ENCODE peak calls at places on chromosomes 4 and X, in five cellular contexts. T is psoas muscle, B is fibroblast of lung, S is sigmoid colon, R is spleen. U is an unnamed sample.

GRCh38 chrX:12011075-12011474 is 127.2 kb upstream of the FRMPD4 start:
- DNase-seq in T (no peak), B (peak; percentile 10), S (no peak), R (no peak), U (no peak)

GRCh38 chr4:4859799-4860380 is 425 bp downstream of the MSX1 start:
- DNase-seq in T (no peak), B (no peak), R (no peak), S (no peak), U (no peak)

GRCh38 chr4:41178372-41179085 is 35.8 kb downstream of the APBB2 start:
- DNase-seq in S (no peak), T (no peak), R (no peak), B (peak; percentile 95), U (no peak)

GRCh38 chr4:80240976-80241375 is 25.5 kb upstream of the FGF5 start:
- DNase-seq in T (no peak), B (no peak), R (no peak), S (no peak), U (no peak)

GRCh38 chr4:105140684-105141490 is 5.8 kb upstream of the TET2 start:
- DNase-seq in B (peak; percentile 48), R (no peak), T (no peak), S (no peak), U (no peak)

GRCh38 chr4:117700111-117700892 is 334.0 kb upstream of the NDST3 start:
- DNase-seq in B (no peak), T (no peak), S (no peak), R (no peak), U (no peak)

GRCh38 chrX:101693476-101693875 is 33.8 kb upstream of the ARMCX2 start:
- DNase-seq in T (no peak), B (no peak), R (no peak), S (no peak), U (no peak)

GRCh38 chrX:1534321-1535168 is 2.4 kb downstream of the P2RY8 start:
- DNase-seq in S (no peak), R (peak; percentile 84), T (no peak), B (no peak), U (no peak)

GRCh38 chr4:96009720-96010119 is 169.8 kb downstream of the PDHA2 start:
- DNase-seq in R (no peak), B (peak; percentile 55), T (no peak), S (no peak), U (no peak)

GRCh38 chr4:125666635-125667034 is 351.9 kb downstream of the FAT4 start:
- DNase-seq in S (no peak), B (no peak), T (no peak), R (no peak), U (no peak)

GRCh38 chr4:60531790-60532189 is 668.3 kb upstream of the ADGRL3 start:
- DNase-seq in T (no peak), B (no peak), R (no peak), S (no peak), U (no peak)

GRCh38 chrX:112941209-112941788 is 100.7 kb upstream of the AMOT start:
- DNase-seq in B (peak; percentile 0), R (no peak), T (no peak), S (no peak), U (no peak)

GRCh38 chr4:59126996-59127395 is 2016.8 kb upstream of the IGFBP7 start:
- DNase-seq in R (no peak), T (no peak), B (no peak), S (no peak), U (no peak)

GRCh38 chrX:42519666-42520231 is 258.2 kb downstream of the PPP1R2C start:
- DNase-seq in B (peak; percentile 47), T (no peak), R (no peak), S (no peak), U (no peak)

GRCh38 chr4:40334591-40335507 is at the start of gene CHRNA9:
- DNase-seq in R (no peak), B (no peak), T (no peak), S (no peak), U (no peak)

GRCh38 chrX:109902665-109903064 is 100.2 kb upstream of the TMEM164 start:
- DNase-seq in T (no peak), R (no peak), S (no peak), B (peak; percentile 71), U (no peak)

GRCh38 chr4:22238742-22239141 is 277.1 kb downstream of the ADGRA3 start:
- DNase-seq in T (no peak), B (no peak), R (no peak), S (no peak), U (no peak)

GRCh38 chrX:78140206-78140605 is 756 bp upstream of the TAF9B start:
- DNase-seq in T (no peak), R (no peak), S (no peak), B (no peak), U (no peak)

GRCh38 chr4:2469192-2469984 is 482 bp downstream of the RNF4 start:
- DNase-seq in B (peak; percentile 27), R (peak; percentile 94), S (no peak), T (peak; percentile 43), U (peak; percentile 53)

GRCh38 chr4:8745036-8745827 is 126.4 kb downstream of the HMX1 start:
- DNase-seq in T (no peak), R (peak; percentile 24), B (no peak), S (peak; percentile 45), U (no peak)

GRCh38 chr4:109510687-109511086 is 49.4 kb upstream of the MCUB start:
- DNase-seq in B (no peak), T (no peak), S (no peak), R (no peak), U (no peak)

GRCh38 chrX:9434151-9434550 is 30.7 kb upstream of the TBL1X start:
- DNase-seq in S (no peak), R (no peak), T (no peak), B (no peak), U (no peak)

GRCh38 chr4:149371021-149371420 is 444.6 kb downstream of the IQCM start:
- DNase-seq in R (no peak), B (peak; percentile 82), T (no peak), S (no peak), U (no peak)

GRCh38 chr4:128853741-128854140 is 44.2 kb downstream of the JADE1 start:
- DNase-seq in T (no peak), R (no peak), S (no peak), B (no peak), U (no peak)

GRCh38 chrX:12947545-12948235 is 27.2 kb upstream of the TMSB4X start:
- DNase-seq in T (no peak), S (no peak), B (no peak), R (no peak), U (no peak)

GRCh38 chr4:123444298-123444731 is 47.7 kb downstream of the SPRY1 start:
- DNase-seq in S (no peak), T (no peak), R (no peak), B (peak; percentile 57), U (peak; percentile 49)

GRCh38 chr4:5995901-5996623 is 22.2 kb downstream of the C4orf50 start:
- DNase-seq in T (no peak), R (no peak), B (no peak), S (peak; percentile 35), U (no peak)

GRCh38 chr4:147480891-147481576 is at the start of gene EDNRA:
- DNase-seq in T (peak; percentile 25), R (no peak), B (peak; percentile 65), S (no peak), U (peak; percentile 57)
- H3K4me3 ChIP-seq in T (peak within 1 kb of the TSS; percentile 62), R (peak within 1 kb of the TSS; percentile 34), B (peak within 1 kb of the TSS; percentile 62), S (peak within 1 kb of the TSS; percentile 34), U (peak within 1 kb of the TSS; percentile 61)

GRCh38 chrX:152823657-152824056 is 6.9 kb downstream of the CETN2 start:
- DNase-seq in T (no peak), B (no peak), R (no peak), S (no peak), U (no peak)
- TF ChIP-seq CTCF in T (no peak), B (no peak), R (no peak), S (no peak), U (no peak)

DNA sequence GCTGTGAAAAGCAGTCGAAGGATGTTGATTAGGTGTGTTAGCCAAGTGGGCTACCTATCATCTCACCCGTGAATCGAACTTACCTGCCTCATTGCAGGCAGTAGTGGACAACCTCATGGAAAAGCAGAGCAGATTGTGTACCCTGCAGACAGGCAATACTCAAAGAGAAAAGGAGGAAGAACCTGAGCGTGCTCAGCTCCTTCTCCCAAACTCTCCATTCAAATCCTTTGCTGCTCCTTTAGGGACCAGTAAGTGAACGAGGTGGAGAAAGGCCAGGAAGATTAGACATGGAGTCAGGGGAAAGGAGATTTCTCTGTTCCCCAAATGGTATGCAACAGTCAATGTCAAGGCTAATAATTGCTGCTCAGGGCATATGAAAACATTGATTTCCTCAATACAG is 45.2 kb upstream of the ELF2 start:
- DNase-seq in T (no peak), R (no peak), B (no peak), S (no peak), U (no peak)
- H3K4me1 ChIP-seq in T (no peaks in the 10 kb centered on the region), R (no peaks in the 10 kb centered on the region), B (no peaks in the 10 kb centered on the region), S (no peaks in the 10 kb centered on the region), U (no peaks in the 10 kb centered on the region)

GRCh38 chr4:161829631-161830030 is 334.2 kb downstream of the FSTL5 start:
- DNase-seq in R (no peak), T (no peak), S (no peak), B (no peak), U (no peak)

GRCh38 chr4:161827013-161827412 is 336.8 kb downstream of the FSTL5 start:
- DNase-seq in T (no peak), B (no peak), S (no peak), R (no peak), U (no peak)

GRCh38 chr4:161823450-161823849 is 340.4 kb downstream of the FSTL5 start:
- DNase-seq in R (peak; percentile 30), S (no peak), T (no peak), B (no peak), U (no peak)

GRCh38 chr4:161822174-161822573 is 341.6 kb downstream of the FSTL5 start:
- DNase-seq in T (no peak), R (no peak), S (no peak), B (no peak), U (no peak)

GRCh38 chr4:161828061-161828460 is 335.7 kb downstream of the FSTL5 start:
- DNase-seq in T (no peak), R (no peak), B (no peak), S (no peak), U (no peak)
- H3K4me3 ChIP-seq in T (no peak overlapping the region), R (no peak overlapping the region), B (no peak overlapping the region), S (no peak overlapping the region), U (no peak overlapping the region)

DNA sequence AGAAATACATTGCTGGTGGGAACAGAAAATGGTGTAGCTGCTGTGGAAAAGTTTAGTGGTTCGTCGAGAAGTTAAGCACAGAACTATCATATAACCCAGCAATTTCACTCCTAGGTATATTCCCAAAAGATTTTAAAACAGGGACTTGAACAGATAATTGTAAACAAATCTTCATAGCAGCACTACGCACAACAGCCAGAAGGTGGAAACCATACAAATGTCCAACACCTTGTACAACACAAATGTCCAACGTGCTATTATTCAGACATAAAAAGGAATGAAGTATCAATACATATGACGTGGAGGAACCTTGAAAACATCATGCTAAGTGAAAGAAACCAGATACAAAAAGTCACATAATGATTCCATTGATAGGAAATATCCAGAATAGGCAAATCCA is 37.9 kb downstream of the CUL4B start:
- DNase-seq in T (no peak), B (no peak), S (no peak), R (no peak), U (no peak)
- TF ChIP-seq CTCF in T (no peak), B (no peak), S (no peak), R (no peak), U (no peak)

U was measured in ovary.